ENCODE peak calls at places on chromosomes 2 and 18, in five cellular contexts. Y is brain microvascular endothelial cell; M is CD8-positive, alpha-beta T cell; D is K562; V is cardiac fibroblast. C is an unnamed sample.

GRCh38 chr18:37403788-37404187 is 161.8 kb downstream of the CELF4 start:
- DNase-seq in M (no peak), Y (no peak), V (no peak), D (no peak), C (peak; percentile 61)

GRCh38 chr2:35960596-35960995 is 395.0 kb upstream of the CRIM1 start:
- DNase-seq in V (no peak), M (no peak), Y (no peak), D (no peak), C (no peak)

GRCh38 chr2:157839162-157839801 is 36.8 kb downstream of the ACVR1 start:
- DNase-seq in M (no peak), D (peak; percentile 38), V (peak; percentile 52), Y (peak; percentile 60), C (peak; percentile 62)

GRCh38 chr18:66838340-66838987 is 234.6 kb upstream of the CDH19 start:
- DNase-seq in V (no peak), M (no peak), D (no peak), Y (no peak), C (no peak)

GRCh38 chr2:41779873-41780272 is 267.9 kb upstream of the PKDCC start:
- DNase-seq in D (no peak), Y (no peak), V (no peak), M (no peak), C (no peak)

GRCh38 chr2:149040451-149040850 is 2.0 kb downstream of the LYPD6B start:
- DNase-seq in Y (no peak), D (peak; percentile 72), V (peak; percentile 4), M (peak; percentile 29), C (peak; percentile 49)

GRCh38 chr2:241961454-241961853 is 91.9 kb downstream of the RTP5 start:
- DNase-seq in Y (no peak), V (no peak), M (no peak), D (no peak), C (no peak)

GRCh38 chr2:82728090-82728489 is 1731.0 kb downstream of the SUCLG1 start:
- DNase-seq in D (no peak), Y (no peak), V (no peak), M (no peak), C (no peak)

GRCh38 chr2:9096761-9097160 is 93.3 kb upstream of the MBOAT2 start:
- DNase-seq in M (no peak), Y (no peak), V (no peak), D (no peak), C (no peak)

GRCh38 chr2:141557329-141558098 is 573.3 kb downstream of the LRP1B start:
- DNase-seq in D (no peak), M (no peak), Y (peak; percentile 82), V (peak; percentile 88), C (no peak)

GRCh38 chr2:120219766-120220165 is 3.4 kb downstream of the TMEM185B start:
- DNase-seq in D (no peak), M (no peak), Y (no peak), V (no peak), C (no peak)

GRCh38 chr2:237143118-237143517 is 57.4 kb downstream of the COPS8 start:
- DNase-seq in D (no peak), V (no peak), Y (no peak), M (no peak), C (no peak)

GRCh38 chr2:8525582-8526402 is 156.1 kb upstream of the ID2 start:
- DNase-seq in M (no peak), Y (peak; percentile 16), D (peak; percentile 95), V (peak; percentile 10), C (peak; percentile 84)

GRCh38 chr2:31429759-31430438 is 15.4 kb upstream of the XDH start:
- DNase-seq in M (no peak), V (peak; percentile 39), D (no peak), Y (no peak), C (no peak)

GRCh38 chr2:20972110-20972509 is 71.8 kb downstream of the APOB start:
- DNase-seq in V (no peak), M (no peak), Y (no peak), D (no peak), C (no peak)

GRCh38 chr2:154338359-154338967 is 360.0 kb upstream of the KCNJ3 start:
- DNase-seq in V (no peak), Y (no peak), D (no peak), M (no peak), C (no peak)

GRCh38 chr2:100995309-100996075 is 6.6 kb upstream of the RPL31 start:
- DNase-seq in D (no peak), V (no peak), M (no peak), Y (no peak), C (no peak)

GRCh38 chr2:81483254-81483653 is 1178.7 kb upstream of the LRRTM1 start:
- DNase-seq in M (no peak), V (no peak), D (no peak), Y (no peak), C (no peak)

GRCh38 chr2:150063432-150063889 is 424.0 kb downstream of the RND3 start:
- DNase-seq in D (no peak), V (peak; percentile 90), M (no peak), Y (peak; percentile 49), C (no peak)

GRCh38 chr2:45904931-45905642 is 253.6 kb downstream of the PRKCE start:
- DNase-seq in Y (no peak), D (no peak), V (no peak), M (no peak), C (peak; percentile 75)

GRCh38 chr2:27903649-27904544 is 13.4 kb downstream of the BABAM2 start:
- DNase-seq in M (no peak), Y (peak; percentile 83), D (no peak), V (peak; percentile 86), C (no peak)

GRCh38 chr2:10584843-10585475 is 104.8 kb downstream of the NOL10 start:
- DNase-seq in D (no peak), Y (peak; percentile 91), V (peak; percentile 63), M (no peak), C (no peak)

GRCh38 chr2:151978709-151979108 is 120.1 kb downstream of the CACNB4 start:
- DNase-seq in M (no peak), D (no peak), Y (no peak), V (no peak), C (no peak)

GRCh38 chr2:150548527-150548926 is 61.1 kb upstream of the RND3 start:
- DNase-seq in M (no peak), D (no peak), V (peak; percentile 43), Y (no peak), C (peak; percentile 13)

GRCh38 chr18:35458677-35459441 is 38.9 kb downstream of the INO80C start:
- DNase-seq in D (peak; percentile 79), M (no peak), Y (peak; percentile 86), V (peak; percentile 87), C (no peak)

GRCh38 chr2:204950695-204951094 is 405.4 kb downstream of the PARD3B start:
- DNase-seq in M (no peak), D (no peak), Y (peak; percentile 39), V (peak; percentile 48), C (no peak)

GRCh38 chr2:1577846-1578245 is 164.6 kb downstream of the TPO start:
- DNase-seq in V (no peak), D (no peak), M (no peak), Y (no peak), C (no peak)

GRCh38 chr18:59143441-59143840 is 3.8 kb downstream of the SEC11C start:
- DNase-seq in D (no peak), V (peak; percentile 25), Y (no peak), M (no peak), C (no peak)

GRCh38 chr2:28434600-28434989 is 41.9 kb downstream of the FOSL2 start:
- DNase-seq in M (no peak), Y (no peak), V (no peak), D (no peak), C (no peak)

GRCh38 chr2:217669831-217670230 is 333.0 kb downstream of the TNS1 start:
- DNase-seq in M (no peak), V (peak; percentile 18), D (no peak), Y (no peak), C (no peak)

GRCh38 chr2:105102963-105103421 is 65.1 kb downstream of the MRPS9 start:
- DNase-seq in M (no peak), Y (peak; percentile 63), D (no peak), V (peak; percentile 66), C (peak; percentile 65)

GRCh38 chr18:76783786-76784484 is 38.4 kb upstream of the ZNF236 start:
- DNase-seq in M (no peak), V (no peak), Y (no peak), D (no peak), C (no peak)

GRCh38 chr2:204108301-204108700 is 171.7 kb downstream of the ICOS start:
- DNase-seq in Y (peak; percentile 2), D (peak; percentile 72), V (peak; percentile 3), M (peak; percentile 21), C (peak; percentile 38)

DNA sequence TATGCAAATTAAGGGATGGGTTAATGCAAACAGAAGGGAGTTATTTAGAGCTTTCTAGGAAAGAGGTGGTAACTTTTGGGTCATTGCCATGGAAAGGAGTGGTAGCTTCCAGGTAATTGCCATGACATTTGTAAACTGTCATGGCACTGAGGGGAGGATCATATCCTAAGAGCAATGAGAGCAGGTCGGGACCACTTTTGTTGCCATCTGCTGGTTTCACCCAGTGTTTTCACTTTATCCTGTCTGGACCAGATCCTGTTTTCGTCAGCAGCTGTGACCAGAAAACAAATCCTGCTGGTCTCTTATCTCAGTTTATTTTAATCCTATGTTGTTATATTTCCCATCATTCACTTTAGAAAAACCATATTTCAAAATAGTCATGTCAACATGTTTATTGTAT is 874 bp downstream of the C2orf66 start:
- DNase-seq in D (no peak), M (no peak), V (peak; percentile 6), Y (no peak), C (no peak)
- TF ChIP-seq CTCF in D (peak; percentile 7), M (no peak), V (no peak), Y (no peak), C (peak; percentile 38)

DNA sequence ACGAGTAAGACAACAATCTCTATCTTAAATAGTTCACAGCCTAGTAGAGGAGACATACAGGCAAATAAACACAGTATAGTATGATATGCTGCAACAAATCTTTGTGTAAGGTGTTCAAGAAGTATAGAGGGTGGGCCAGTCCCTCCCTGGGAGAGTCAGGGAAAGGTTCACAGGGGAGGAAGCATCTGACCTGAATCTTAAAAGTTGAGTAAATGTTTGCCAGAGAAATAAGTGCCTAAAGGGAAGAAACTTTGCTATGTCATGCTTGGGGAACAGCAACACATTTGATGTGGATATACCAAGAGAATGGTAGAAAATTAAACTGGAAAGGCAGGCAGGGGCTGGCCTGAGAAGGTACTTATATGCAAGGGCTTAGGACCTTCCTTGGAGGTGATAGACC is 125.7 kb upstream of the CYP26B1 start:
- DNase-seq in M (no peak), Y (no peak), D (no peak), V (no peak), C (no peak)
- TF ChIP-seq CTCF in M (no peak), Y (no peak), D (no peak), V (no peak), C (no peak)

GRCh38 chr2:68098398-68098797 is 35.6 kb upstream of the C1D start:
- DNase-seq in M (no peak), Y (no peak), D (no peak), V (no peak), C (no peak)
- TF ChIP-seq CTCF in M (no peak), Y (no peak), D (no peak), V (no peak), C (peak; percentile 23)

GRCh38 chr2:181570833-181571661 is 85.9 kb downstream of the CERKL start:
- DNase-seq in Y (no peak), M (no peak), D (no peak), V (peak; percentile 24), C (no peak)

GRCh38 chr2:181575024-181575649 is 81.8 kb downstream of the CERKL start:
- DNase-seq in Y (no peak), D (no peak), V (no peak), M (no peak), C (peak; percentile 73)

GRCh38 chr2:181575650-181576025 is 81.3 kb downstream of the CERKL start:
- DNase-seq in V (no peak), D (no peak), Y (no peak), M (no peak), C (no peak)

GRCh38 chr2:181574321-181574720 is 82.6 kb downstream of the CERKL start:
- DNase-seq in M (no peak), D (no peak), Y (no peak), V (no peak), C (no peak)

GRCh38 chr2:181573140-181573736 is 83.7 kb downstream of the CERKL start:
- DNase-seq in Y (peak; percentile 28), D (no peak), V (peak; percentile 60), M (no peak), C (no peak)
- TF ChIP-seq CTCF in Y (peak; percentile 57), D (no peak), V (peak; percentile 51), M (no peak), C (peak; percentile 38)

C was measured in WERI-Rb-1.